ENCODE peak calls at places on chromosomes 3 and 15, in nine cellular contexts. V is fibroblast of the aortic adventitia, N is GM06990, T is neural progenitor cell, S is WTC11, E is fibroblast of pulmonary artery, K is heart left ventricle, Q is esophagus squamous epithelium, I is HCT116. G is an unnamed sample.

GRCh38 chr3:158106773-158107461 is 697 bp upstream of the SHOX2 start:
- DNase-seq in V (no peak), N (peak), T (peak), S (peak), E (no peak), K (no peak), Q (no peak), I (no peak), G (peak)

GRCh38 chr3:180529778-180530177 is 72.2 kb upstream of the TTC14 start:
- DNase-seq in V (no peak), N (no peak), T (no peak), S (no peak), E (no peak), K (no peak), Q (no peak), I (no peak), G (no peak)

GRCh38 chr3:10668077-10668476 is 148.0 kb upstream of the SLC6A11 start:
- DNase-seq in V (no peak), N (no peak), T (no peak), S (no peak), E (no peak), K (no peak), Q (no peak), I (no peak), G (no peak)

GRCh38 chr3:76497636-76498035 is 542.3 kb upstream of the ROBO2 start:
- DNase-seq in V (no peak), N (no peak), T (peak), S (peak), E (peak), K (no peak), Q (no peak), I (no peak), G (no peak)

GRCh38 chr3:76490064-76490463 is 549.8 kb upstream of the ROBO2 start:
- DNase-seq in V (no peak), N (no peak), T (no peak), S (no peak), E (no peak), K (no peak), Q (no peak), I (no peak), G (no peak)

GRCh38 chr3:100553618-100554372 is 55.6 kb upstream of the ADGRG7 start:
- DNase-seq in V (no peak), N (no peak), T (no peak), S (no peak), E (no peak), K (no peak), Q (no peak), I (no peak), G (no peak)

GRCh38 chr3:113912551-113913246 is 35.1 kb upstream of the ZDHHC23 start:
- DNase-seq in V (peak), N (peak), T (peak), S (peak), E (peak), K (no peak), Q (no peak), I (peak), G (peak)

GRCh38 chr3:113514265-113514769 is 639 bp downstream of the SPICE1 start:
- DNase-seq in V (no peak), N (no peak), T (no peak), S (no peak), E (no peak), K (no peak), Q (no peak), I (no peak), G (no peak)

GRCh38 chr3:159969-160368 is 36.6 kb upstream of the CHL1 start:
- DNase-seq in V (no peak), N (no peak), T (no peak), S (no peak), E (no peak), K (no peak), Q (no peak), I (no peak), G (no peak)

GRCh38 chr3:123143669-123144411 is 57.9 kb upstream of the SEC22A start:
- DNase-seq in V (no peak), N (no peak), T (peak), S (peak), E (no peak), K (no peak), Q (no peak), I (no peak), G (no peak)

GRCh38 chr15:65528461-65529060 is 1.7 kb upstream of the HACD3 start:
- DNase-seq in V (no peak), N (no peak), T (no peak), S (no peak), E (no peak), K (no peak), Q (no peak), I (no peak), G (no peak)

GRCh38 chr3:73774645-73775044 is 149.9 kb upstream of the PDZRN3 start:
- DNase-seq in V (no peak), N (no peak), T (no peak), S (no peak), E (no peak), K (no peak), Q (no peak), I (no peak), G (no peak)

GRCh38 chr3:179668429-179668828 is 15.6 kb downstream of the USP13 start:
- DNase-seq in V (no peak), N (no peak), T (no peak), S (no peak), E (no peak), K (no peak), Q (no peak), I (no peak), G (no peak)

GRCh38 chr3:9399746-9400145 is 2.3 kb downstream of the SETD5 start:
- DNase-seq in V (peak), N (no peak), T (peak), S (peak), E (peak), K (peak), Q (no peak), I (peak), G (peak)

GRCh38 chr3:57856675-57857074 is 100.6 kb downstream of the SLMAP start:
- DNase-seq in V (no peak), N (no peak), T (no peak), S (no peak), E (peak), K (no peak), Q (no peak), I (no peak), G (no peak)

GRCh38 chr3:154979327-154979726 is 100.8 kb upstream of the MME start:
- DNase-seq in V (no peak), N (no peak), T (no peak), S (no peak), E (no peak), K (no peak), Q (no peak), I (no peak), G (no peak)

GRCh38 chr15:45140851-45141250 is 11.1 kb downstream of the DUOX1 start:
- DNase-seq in V (no peak), N (no peak), T (no peak), S (no peak), E (no peak), K (no peak), Q (no peak), I (no peak), G (no peak)

GRCh38 chr3:105809204-105809893 is 59.5 kb downstream of the CBLB start:
- DNase-seq in V (no peak), N (no peak), T (no peak), S (no peak), E (no peak), K (no peak), Q (no peak), I (no peak), G (no peak)

GRCh38 chr3:139935071-139935865 is at the start of gene CLSTN2:
- DNase-seq in V (peak), N (peak), T (peak), S (peak), E (peak), K (peak), Q (no peak), I (no peak), G (peak)

GRCh38 chr3:21310891-21311290 is 440.1 kb downstream of the ZNF385D start:
- DNase-seq in V (no peak), N (no peak), T (no peak), S (no peak), E (no peak), K (no peak), Q (no peak), I (no peak), G (no peak)

GRCh38 chr3:134449277-134449676 is 36.5 kb downstream of the ANAPC13 start:
- DNase-seq in V (peak), N (no peak), T (peak), S (peak), E (peak), K (no peak), Q (no peak), I (no peak), G (no peak)

GRCh38 chr3:182509844-182510460 is 283.4 kb upstream of the ATP11B start:
- DNase-seq in V (no peak), N (no peak), T (no peak), S (no peak), E (no peak), K (no peak), Q (no peak), I (no peak), G (no peak)

GRCh38 chr15:88841201-88841600 is 38.0 kb downstream of the ACAN start:
- DNase-seq in V (no peak), N (no peak), T (no peak), S (no peak), E (no peak), K (no peak), Q (no peak), I (no peak), G (no peak)

GRCh38 chr3:35932995-35933394 is 293.7 kb downstream of the ARPP21 start:
- DNase-seq in V (peak), N (no peak), T (no peak), S (no peak), E (peak), K (no peak), Q (no peak), I (peak), G (no peak)

GRCh38 chr3:4313606-4314308 is 10.6 kb downstream of the SETMAR start:
- DNase-seq in V (no peak), N (no peak), T (no peak), S (no peak), E (no peak), K (no peak), Q (no peak), I (no peak), G (no peak)

GRCh38 chr3:184608209-184608608 is 46.6 kb downstream of the EPHB3 start:
- DNase-seq in V (no peak), N (no peak), T (no peak), S (no peak), E (no peak), K (no peak), Q (no peak), I (no peak), G (no peak)

GRCh38 chr15:58410353-58410752 is 21.4 kb upstream of the LIPC start:
- DNase-seq in V (peak), N (no peak), T (no peak), S (no peak), E (peak), K (no peak), Q (no peak), I (no peak), G (peak)

GRCh38 chr3:111481551-111481950 is 60.4 kb upstream of the CD96 start:
- DNase-seq in V (peak), N (no peak), T (no peak), S (no peak), E (no peak), K (no peak), Q (no peak), I (no peak), G (no peak)

GRCh38 chr3:169813757-169814517 is 1.2 kb upstream of the LRRC34 start:
- DNase-seq in V (no peak), N (peak), T (peak), S (peak), E (peak), K (no peak), Q (no peak), I (no peak), G (peak)

GRCh38 chr3:15646924-15647511 is 45.5 kb downstream of the BTD start:
- DNase-seq in V (peak), N (no peak), T (no peak), S (no peak), E (peak), K (peak), Q (no peak), I (peak), G (no peak)

GRCh38 chr3:130900959-130901358 is 7.1 kb downstream of the ATP2C1 start:
- DNase-seq in V (no peak), N (no peak), T (no peak), S (no peak), E (no peak), K (no peak), Q (no peak), I (no peak), G (no peak)

GRCh38 chr3:122555275-122556071 is 8.6 kb downstream of the PARP9 start:
- DNase-seq in V (peak), N (no peak), T (no peak), S (no peak), E (peak), K (no peak), Q (no peak), I (no peak), G (no peak)

GRCh38 chr3:115428825-115429224 is 194.5 kb upstream of the GAP43 start:
- DNase-seq in V (no peak), N (no peak), T (no peak), S (no peak), E (no peak), K (no peak), Q (no peak), I (no peak), G (no peak)

GRCh38 chr3:139758654-139759291 is 81.0 kb upstream of the NMNAT3 start:
- DNase-seq in V (peak), N (no peak), T (peak), S (no peak), E (peak), K (peak), Q (no peak), I (no peak), G (no peak)

GRCh38 chr3:155185623-155186022 is 105.5 kb downstream of the MME start:
- DNase-seq in V (peak), N (no peak), T (no peak), S (no peak), E (peak), K (no peak), Q (no peak), I (no peak), G (no peak)

GRCh38 chr3:4948395-4948794 is 30.8 kb upstream of the BHLHE40 start:
- DNase-seq in V (peak), N (no peak), T (no peak), S (no peak), E (peak), K (no peak), Q (no peak), I (no peak), G (no peak)

GRCh38 chr15:62360286-62360685 is 195.2 kb upstream of the C2CD4B start:
- DNase-seq in V (no peak), N (no peak), T (no peak), S (no peak), E (peak), K (no peak), Q (no peak), I (no peak), G (no peak)

GRCh38 chr15:96947830-96948229 is 617.3 kb downstream of the NR2F2 start:
- DNase-seq in V (no peak), N (no peak), T (peak), S (peak), E (peak), K (no peak), Q (no peak), I (no peak), G (no peak)

GRCh38 chr15:73522011-73522410 is 79.0 kb downstream of the REC114 start:
- DNase-seq in V (no peak), N (no peak), T (no peak), S (no peak), E (no peak), K (no peak), Q (no peak), I (no peak), G (no peak)

GRCh38 chr15:63291507-63291906 is 14.1 kb downstream of the APH1B start:
- DNase-seq in V (peak), N (no peak), T (no peak), S (no peak), E (peak), K (no peak), Q (no peak), I (no peak), G (no peak)

DNA sequence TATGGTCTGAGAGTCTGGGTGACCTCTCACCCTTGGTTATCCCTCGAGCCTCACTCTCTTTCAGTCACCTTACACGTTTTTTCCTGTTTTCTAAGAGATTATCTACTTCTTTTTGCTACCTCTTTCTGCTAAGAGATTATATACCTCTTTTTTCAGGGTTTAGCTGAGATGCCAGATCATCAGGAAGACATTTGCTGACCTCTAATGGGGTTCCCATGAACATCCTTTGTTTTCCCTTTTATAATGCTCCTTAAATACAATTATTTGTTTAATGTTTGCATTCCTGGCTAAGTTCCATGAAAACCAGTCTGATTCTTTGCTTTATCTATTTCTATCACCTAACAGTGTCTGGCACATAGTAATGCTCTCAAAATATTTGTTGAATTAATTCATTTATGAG is 39.6 kb downstream of the LEKR1 start:
- DNase-seq in V (peak), N (no peak), T (no peak), S (no peak), E (peak), K (no peak), Q (no peak), I (no peak), G (no peak)
- TF ChIP-seq CTCF in V (peak), N (no peak), T (no peak), S (no peak), E (peak), K (no peak), Q (no peak), I (peak), G (no peak)

GRCh38 chr15:84817461-84818081 is 415 bp downstream of the ALPK3 start:
- DNase-seq in V (no peak), N (no peak), T (peak), S (peak), E (no peak), K (peak), Q (no peak), I (no peak), G (no peak)
- TF ChIP-seq CTCF in V (no peak), N (no peak), T (peak), S (no peak), E (no peak), K (no peak), Q (peak), I (no peak), G (no peak)

DNA sequence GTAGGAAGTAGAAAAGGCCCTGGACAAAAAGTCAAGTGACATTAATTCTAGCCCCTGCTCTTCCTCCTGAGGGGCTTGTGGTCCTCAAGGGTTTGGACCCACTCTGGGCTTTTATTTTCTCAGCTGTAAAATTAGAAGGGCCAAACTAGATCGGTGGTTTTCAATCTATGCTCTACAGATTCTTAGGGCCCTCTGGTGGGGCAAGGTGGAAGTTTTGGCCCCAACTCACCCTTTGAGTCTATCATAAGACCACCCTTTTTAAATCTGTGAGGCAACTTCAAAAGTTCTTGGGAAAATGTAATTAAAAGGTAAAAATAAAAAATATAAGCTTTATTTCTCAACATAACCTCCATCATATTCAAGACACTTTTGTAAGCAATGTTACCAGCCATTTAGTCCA is 25.6 kb upstream of the CFAP161 start:
- DNase-seq in V (no peak), N (no peak), T (peak), S (peak), E (no peak), K (no peak), Q (no peak), I (no peak), G (no peak)
- TF ChIP-seq CTCF in V (peak), N (peak), T (peak), S (no peak), E (peak), K (peak), Q (peak), I (peak), G (peak)

GRCh38 chr3:196197524-196197923 is 13.7 kb downstream of the ZDHHC19 start:
- DNase-seq in V (no peak), N (no peak), T (no peak), S (no peak), E (no peak), K (no peak), Q (no peak), I (no peak), G (no peak)

GRCh38 chr3:196202516-196202970 is 8.7 kb downstream of the ZDHHC19 start:
- DNase-seq in V (peak), N (no peak), T (no peak), S (no peak), E (peak), K (no peak), Q (no peak), I (no peak), G (peak)

GRCh38 chr3:196195664-196196255 is 15.4 kb downstream of the ZDHHC19 start:
- DNase-seq in V (no peak), N (no peak), T (no peak), S (no peak), E (no peak), K (no peak), Q (no peak), I (no peak), G (no peak)

GRCh38 chr3:196198081-196198675 is 13.0 kb downstream of the ZDHHC19 start:
- DNase-seq in V (no peak), N (no peak), T (no peak), S (no peak), E (no peak), K (no peak), Q (no peak), I (no peak), G (no peak)

GRCh38 chr3:196198771-196199753 is 12.1 kb downstream of the ZDHHC19 start:
- DNase-seq in V (no peak), N (no peak), T (no peak), S (no peak), E (no peak), K (no peak), Q (no peak), I (no peak), G (no peak)
- TF ChIP-seq CTCF in V (no peak), N (peak), T (peak), S (no peak), E (no peak), K (no peak), Q (no peak), I (peak), G (no peak)

GRCh38 chr3:43659250-43659880 is 31.4 kb upstream of the ABHD5 start:
- DNase-seq in V (no peak), N (no peak), T (no peak), S (no peak), E (no peak), K (no peak), Q (no peak), I (no peak), G (no peak)
- TF ChIP-seq CTCF in V (no peak), N (no peak), T (no peak), S (no peak), E (no peak), K (no peak), Q (no peak), I (no peak), G (no peak)

G was measured in GM10248.